ENCODE peak calls at places on chromosome 7, in six cellular contexts. D is heart right ventricle, Z is thoracic aorta, E is ovary, A is OCI-LY7, F is left lung. W is an unnamed sample.

GRCh38 chr7:43763183-43763582 is 4.7 kb downstream of the BLVRA start:
- DNase-seq in A (no peak), F (no peak), D (no peak), E (no peak), Z (no peak), W (no peak)

GRCh38 chr7:2607122-2607912 is 24.5 kb upstream of the TTYH3 start:
- DNase-seq in E (no peak), D (peak; percentile 80), F (no peak), Z (peak; percentile 40), A (no peak), W (no peak)

GRCh38 chr7:139451638-139452037 is 31.8 kb downstream of the KLRG2 start:
- DNase-seq in A (no peak), Z (no peak), D (no peak), E (no peak), F (no peak), W (no peak)

GRCh38 chr7:25995893-25996529 is 156.0 kb upstream of the NFE2L3 start:
- DNase-seq in Z (no peak), F (no peak), E (no peak), A (no peak), D (no peak), W (no peak)

GRCh38 chr7:107123392-107123791 is 45.4 kb upstream of the HBP1 start:
- DNase-seq in E (no peak), D (no peak), F (no peak), A (no peak), Z (no peak), W (no peak)

GRCh38 chr7:35802649-35803048 is 1.8 kb downstream of the SEPTIN7 start:
- DNase-seq in Z (no peak), A (peak; percentile 44), D (no peak), E (no peak), F (no peak), W (no peak)

GRCh38 chr7:105589221-105590077 is 8.2 kb upstream of the EFCAB10 start:
- DNase-seq in D (no peak), E (peak; percentile 40), F (no peak), A (peak; percentile 78), Z (no peak), W (no peak)

GRCh38 chr7:133491846-133492652 is 239.2 kb downstream of the EXOC4 start:
- DNase-seq in E (no peak), A (no peak), D (no peak), F (no peak), Z (no peak), W (no peak)

GRCh38 chr7:52909935-52910334 is 125.5 kb upstream of the POM121L12 start:
- DNase-seq in Z (no peak), F (no peak), A (no peak), D (no peak), E (no peak), W (no peak)

GRCh38 chr7:10299384-10299783 is 674.3 kb upstream of the PHF14 start:
- DNase-seq in E (no peak), D (no peak), F (no peak), Z (no peak), A (no peak), W (no peak)

GRCh38 chr7:90961037-90961725 is 303.1 kb upstream of the FZD1 start:
- DNase-seq in E (no peak), A (no peak), D (no peak), F (no peak), Z (no peak), W (no peak)

GRCh38 chr7:106997487-106998271 is 46.8 kb upstream of the PRKAR2B start:
- DNase-seq in F (no peak), E (no peak), Z (no peak), A (no peak), D (no peak), W (no peak)

GRCh38 chr7:44194069-44194468 is 4.8 kb upstream of the GCK start:
- DNase-seq in A (no peak), E (no peak), F (no peak), Z (no peak), D (no peak), W (no peak)

GRCh38 chr7:137996386-137996851 is 5.5 kb downstream of the CREB3L2 start:
- DNase-seq in E (no peak), Z (no peak), A (no peak), F (peak; percentile 44), D (peak; percentile 60), W (peak; percentile 72)

GRCh38 chr7:12110425-12110824 is 100.7 kb upstream of the TMEM106B start:
- DNase-seq in E (no peak), A (no peak), D (no peak), Z (no peak), F (no peak), W (no peak)

GRCh38 chr7:118938845-118939244 is 714.3 kb downstream of the ANKRD7 start:
- DNase-seq in E (no peak), F (no peak), D (no peak), A (no peak), Z (no peak), W (no peak)

GRCh38 chr7:30726296-30727006 is 25.5 kb upstream of the INMT start:
- DNase-seq in E (no peak), D (no peak), F (no peak), Z (no peak), A (peak; percentile 70), W (no peak)

GRCh38 chr7:7265057-7265456 is 82.7 kb downstream of the C1GALT1 start:
- DNase-seq in Z (no peak), A (no peak), F (no peak), D (no peak), E (no peak), W (no peak)

GRCh38 chr7:64192775-64193174 is 14.2 kb upstream of the ZNF735 start:
- DNase-seq in A (no peak), F (no peak), D (no peak), E (no peak), Z (no peak), W (no peak)
- H3K9me3 ChIP-seq in A (no peaks in the 10 kb centered on the region), F (peaks cover 63% of the 10 kb centered on the region), D (peaks cover 3% of the 10 kb centered on the region), E (no peaks in the 10 kb centered on the region), Z (no peaks in the 10 kb centered on the region), W (no peaks in the 10 kb centered on the region)

GRCh38 chr7:71377469-71377868 is 245.5 kb downstream of the GALNT17 start:
- DNase-seq in A (no peak), D (no peak), F (no peak), Z (no peak), E (no peak), W (no peak)
- H3K9me3 ChIP-seq in A (no peaks in the 10 kb centered on the region), D (no peaks in the 10 kb centered on the region), F (peaks cover 62% of the 10 kb centered on the region), Z (peaks cover 5% of the 10 kb centered on the region), E (no peaks in the 10 kb centered on the region), W (no peaks in the 10 kb centered on the region)

GRCh38 chr7:149573519-149573918 is 75.9 kb upstream of the ZNF746 start:
- DNase-seq in Z (no peak), A (peak; percentile 21), E (no peak), D (no peak), F (no peak), W (no peak)
- H3K9me3 ChIP-seq in Z (peaks cover 42% of the 10 kb centered on the region), A (peaks cover 11% of the 10 kb centered on the region), E (peaks cover 3% of the 10 kb centered on the region), D (no peaks in the 10 kb centered on the region), F (peaks cover 62% of the 10 kb centered on the region), W (peaks cover 2% of the 10 kb centered on the region)

GRCh38 chr7:73628504-73628903 is 4.2 kb upstream of the MLXIPL start:
- DNase-seq in F (no peak), E (no peak), A (no peak), D (no peak), Z (no peak), W (no peak)
- H3K9me3 ChIP-seq in F (no peaks in the 10 kb centered on the region), E (no peaks in the 10 kb centered on the region), A (no peaks in the 10 kb centered on the region), D (no peaks in the 10 kb centered on the region), Z (no peaks in the 10 kb centered on the region), W (no peaks in the 10 kb centered on the region)

GRCh38 chr7:158023157-158023556 is 564.5 kb downstream of the PTPRN2 start:
- DNase-seq in Z (no peak), E (no peak), F (peak; percentile 10), D (no peak), A (no peak), W (no peak)

GRCh38 chr7:158025651-158026600 is 561.7 kb downstream of the PTPRN2 start:
- DNase-seq in E (no peak), Z (no peak), D (no peak), F (peak; percentile 19), A (no peak), W (no peak)

GRCh38 chr7:158024351-158024715 is 563.3 kb downstream of the PTPRN2 start:
- DNase-seq in D (no peak), E (no peak), F (peak; percentile 2), A (no peak), Z (no peak), W (no peak)

GRCh38 chr7:158023563-158024350 is 563.9 kb downstream of the PTPRN2 start:
- DNase-seq in A (no peak), Z (no peak), F (peak; percentile 19), E (no peak), D (no peak), W (no peak)

GRCh38 chr7:158024881-158025280 is 562.7 kb downstream of the PTPRN2 start:
- DNase-seq in A (no peak), D (no peak), Z (no peak), F (peak; percentile 10), E (no peak), W (no peak)
- H3K9me3 ChIP-seq in A (no peaks in the 10 kb centered on the region), D (no peaks in the 10 kb centered on the region), Z (no peaks in the 10 kb centered on the region), F (no peaks in the 10 kb centered on the region), E (no peaks in the 10 kb centered on the region), W (no peaks in the 10 kb centered on the region)

GRCh38 chr7:152342796-152343195 is 93.0 kb downstream of the KMT2C start:
- DNase-seq in E (no peak), D (no peak), Z (no peak), F (no peak), A (peak; percentile 56), W (no peak)

GRCh38 chr7:152351168-152351567 is 84.6 kb downstream of the KMT2C start:
- DNase-seq in Z (no peak), F (no peak), D (no peak), A (no peak), E (no peak), W (no peak)

GRCh38 chr7:152344253-152344652 is 91.5 kb downstream of the KMT2C start:
- DNase-seq in F (no peak), E (no peak), Z (no peak), D (no peak), A (no peak), W (no peak)

GRCh38 chr7:152347888-152348287 is 87.9 kb downstream of the KMT2C start:
- DNase-seq in D (no peak), F (no peak), Z (no peak), A (no peak), E (no peak), W (no peak)
- H3K9me3 ChIP-seq in D (no peaks in the 10 kb centered on the region), F (peaks cover 7% of the 10 kb centered on the region), Z (peaks cover 8% of the 10 kb centered on the region), A (no peaks in the 10 kb centered on the region), E (no peaks in the 10 kb centered on the region), W (no peaks in the 10 kb centered on the region)

W was measured in pancreas.